ENCODE peak calls at places on chromosomes 5 and 9, in six cellular contexts. O is fibroblast of the aortic adventitia, X is GM23338, V is fibroblast of mammary gland, E is left ventricle myocardium inferior, H is foreskin fibroblast. Z is an unnamed sample.

GRCh38 chr9:21465859-21466518 is 16.1 kb downstream of the IFNE start:
- DNase-seq in X (peak), O (peak), E (no peak), H (peak), V (peak), Z (no peak)

GRCh38 chr9:85112933-85113418 is 443.4 kb downstream of the NTRK2 start:
- DNase-seq in E (no peak), V (no peak), X (no peak), H (no peak), O (no peak), Z (no peak)

GRCh38 chr9:3879315-3879714 is 353.5 kb upstream of the RFX3 start:
- DNase-seq in E (no peak), H (no peak), V (no peak), X (no peak), O (no peak), Z (no peak)

GRCh38 chr5:175889910-175890684 is 18.7 kb downstream of the CPLX2 start:
- DNase-seq in H (no peak), X (no peak), E (no peak), V (no peak), O (peak), Z (no peak)

GRCh38 chr5:174172104-174172965 is 126.8 kb downstream of the NSG2 start:
- DNase-seq in V (no peak), X (peak), O (no peak), E (no peak), H (no peak), Z (no peak)

GRCh38 chr5:102857090-102857818 is 102.1 kb downstream of the PAM start:
- DNase-seq in X (no peak), V (peak), H (peak), E (peak), O (peak), Z (no peak)

GRCh38 chr5:171840066-171840465 is 54.4 kb downstream of the SMIM23 start:
- DNase-seq in V (no peak), H (no peak), E (no peak), O (no peak), X (peak), Z (no peak)

GRCh38 chr5:66585291-66585690 is 10.9 kb upstream of the MAST4 start:
- DNase-seq in V (no peak), O (no peak), E (no peak), X (no peak), H (no peak), Z (no peak)

GRCh38 chr9:86948153-86948929 is 1.0 kb upstream of the GAS1 start:
- DNase-seq in E (peak), O (peak), X (peak), H (peak), V (peak), Z (peak)

GRCh38 chr5:120936652-120937051 is 472.6 kb downstream of the PRR16 start:
- DNase-seq in O (no peak), V (no peak), X (no peak), E (no peak), H (no peak), Z (no peak)

GRCh38 chr5:135319458-135319857 is 79.6 kb downstream of the MACROH2A1 start:
- DNase-seq in X (no peak), V (no peak), E (no peak), H (no peak), O (no peak), Z (no peak)

GRCh38 chr5:135318924-135319323 is 80.1 kb downstream of the MACROH2A1 start:
- DNase-seq in H (no peak), O (no peak), X (no peak), V (no peak), E (no peak), Z (no peak)

GRCh38 chr5:135320718-135321484 is 78.1 kb downstream of the MACROH2A1 start:
- DNase-seq in V (no peak), O (no peak), H (no peak), E (no peak), X (no peak), Z (no peak)

GRCh38 chr5:135318037-135318436 is 81.0 kb downstream of the MACROH2A1 start:
- DNase-seq in H (no peak), O (no peak), X (no peak), V (no peak), E (no peak), Z (no peak)

DNA sequence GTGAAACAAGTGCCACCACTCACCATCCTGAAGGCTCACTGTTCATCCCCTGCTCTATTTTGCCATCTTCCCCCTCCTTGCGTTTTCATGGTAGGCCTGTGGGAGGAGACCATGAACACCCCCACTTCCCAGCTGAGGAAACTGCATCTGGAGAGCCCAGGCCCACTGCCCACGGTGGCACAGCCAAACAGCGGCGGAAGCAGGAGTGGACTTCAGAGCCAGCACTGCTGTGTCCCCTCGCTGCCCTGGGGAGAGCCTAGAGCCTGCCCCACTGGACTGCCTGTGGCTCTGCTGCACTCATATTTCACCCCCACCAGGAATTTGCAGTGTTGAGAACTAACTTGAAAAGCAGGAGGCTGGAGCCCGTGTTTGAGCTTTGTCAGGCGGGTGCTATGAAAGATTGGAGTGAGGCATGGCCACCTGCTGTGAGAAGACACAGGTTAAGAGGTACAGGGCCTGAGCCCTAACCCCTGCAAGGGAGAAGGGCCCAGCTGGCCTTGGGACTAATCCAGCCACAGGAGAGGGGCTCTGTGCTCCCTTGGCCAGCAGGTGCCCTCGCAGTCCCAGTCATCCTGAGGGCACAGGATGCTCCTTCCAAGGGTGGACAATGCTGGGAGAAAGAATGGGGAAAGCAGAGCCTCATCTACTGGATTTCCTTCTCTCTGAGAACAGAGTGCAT is 79.0 kb downstream of the MACROH2A1 start:
- DNase-seq in O (no peak), X (peak), V (no peak), H (no peak), E (no peak), Z (no peak)
- TF ChIP-seq CTCF in O (no peak), X (peak), V (peak), H (no peak), E (peak), Z (no peak)

DNA sequence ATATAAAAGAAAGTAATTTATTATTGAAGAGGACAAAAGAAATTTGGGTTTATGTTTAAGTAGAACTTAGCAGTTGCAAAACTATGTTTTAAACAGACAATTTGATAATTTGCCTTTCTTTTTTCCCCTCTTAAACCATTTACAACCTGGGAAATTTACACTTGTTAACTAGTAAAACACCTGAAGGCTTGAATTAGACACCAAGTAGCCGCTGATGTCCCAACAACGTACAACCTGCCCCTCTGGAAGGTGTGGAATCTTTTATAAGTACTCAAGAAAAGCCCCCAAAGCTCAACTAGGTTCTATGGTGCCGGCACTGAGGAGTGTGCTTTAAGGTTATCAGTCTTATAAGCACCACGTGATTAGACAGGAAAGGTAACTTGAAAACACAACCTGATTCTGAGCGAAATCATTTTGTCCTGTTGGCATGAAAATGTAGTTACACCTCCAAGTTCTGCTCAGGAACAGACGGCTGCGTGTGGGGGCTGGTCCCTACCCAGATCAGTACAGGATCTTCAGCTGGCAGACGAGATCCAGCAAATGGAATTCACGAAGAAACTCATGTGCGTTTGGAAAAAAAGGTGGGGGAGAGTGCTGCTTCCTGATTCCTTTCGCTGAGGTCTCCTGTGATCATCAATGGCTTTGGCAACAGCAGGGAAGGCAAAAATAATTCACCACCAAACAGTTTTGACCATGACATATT is 195.6 kb downstream of the MEF2C start:
- DNase-seq in H (no peak), X (peak), V (no peak), E (no peak), O (no peak), Z (no peak)
- H3K4me3 ChIP-seq in H (no peak), X (peak), V (no peak), E (no peak), O (no peak), Z (no peak)

DNA sequence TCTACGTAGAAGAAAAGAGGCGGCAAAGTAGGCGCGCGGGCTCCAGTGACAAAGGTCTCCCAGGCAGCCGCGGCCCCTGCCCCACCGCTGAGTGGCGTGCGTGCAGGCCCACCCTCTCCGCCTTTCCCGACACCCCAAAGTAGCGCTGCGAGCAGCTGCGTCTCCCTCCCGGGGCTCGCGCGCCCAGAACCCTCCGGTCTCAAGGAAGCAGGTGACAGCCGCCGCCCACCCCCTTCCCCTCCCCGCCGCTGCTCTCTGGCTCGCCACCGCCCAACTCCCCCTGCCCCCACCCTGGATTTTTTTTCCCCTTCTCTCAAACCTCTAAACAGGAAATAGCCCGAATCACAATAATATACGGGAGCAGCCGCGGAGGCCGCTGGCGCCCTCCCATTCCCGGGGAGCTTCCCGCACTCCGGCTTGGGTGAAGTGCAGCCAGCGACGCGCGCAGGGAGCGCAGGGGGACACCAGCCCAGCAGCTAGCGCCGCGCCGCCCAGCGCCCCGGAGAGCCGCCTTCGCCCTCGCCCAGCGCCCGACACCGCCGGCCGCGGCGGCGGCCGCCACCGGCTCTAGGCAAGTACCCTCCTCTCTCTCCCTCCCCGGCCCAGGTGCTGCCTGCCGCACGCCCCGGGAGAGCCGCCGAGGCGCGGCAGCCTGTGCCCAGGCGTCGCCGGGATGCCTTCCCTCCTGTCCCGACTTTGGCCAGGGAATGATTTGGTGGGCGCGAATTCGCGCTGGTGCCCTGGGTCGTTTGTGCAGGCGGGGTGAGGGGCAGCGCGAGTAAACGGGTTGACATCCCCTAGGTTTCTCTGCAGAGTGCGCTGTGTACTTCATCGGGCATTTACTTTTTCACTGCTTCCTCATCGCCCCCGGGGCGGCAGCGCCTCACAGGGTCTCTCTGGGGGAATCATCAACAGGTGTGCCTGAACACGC is 52.7 kb upstream of the TJP2 start:
- DNase-seq in E (peak), O (peak), H (peak), V (no peak), X (peak), Z (no peak)
- TF ChIP-seq CTCF in E (peak), O (peak), H (no peak), V (no peak), X (no peak), Z (no peak)

GRCh38 chr5:178114325-178115135 is 1.2 kb downstream of the N4BP3 start:
- DNase-seq in X (peak), H (no peak), E (no peak), O (no peak), V (no peak), Z (no peak)
- H3K4me3 ChIP-seq in X (peak), H (peak), E (peak), O (no peak), V (no peak), Z (no peak)